ENCODE peak calls at places on chromosomes 5 and 9, in eight cellular contexts. One of them, this sample, is unnamed.
A peak's percentile ranks its signal among the peaks of the same experiment; 100 is the strongest.

GRCh38 chr9:135552021-135552697 is 6.2 kb downstream of the OBP2A start:
- DNase-seq in right lobe of liver: no peak
- DNase-seq in fibroblast of lung: no peak
- DNase-seq in GM20000: no peak
- DNase-seq in tibial artery: no peak
- DNase-seq in GM06990: no peak
- DNase-seq in IMR-90: no peak
- DNase-seq in GM13976: no peak
- DNase-seq in this sample: no peak

GRCh38 chr5:151104795-151105194 is 24.0 kb upstream of the TNIP1 start:
- DNase-seq in right lobe of liver: peak; percentile 58
- DNase-seq in fibroblast of lung: no peak
- DNase-seq in GM20000: no peak
- DNase-seq in tibial artery: peak; percentile 58
- DNase-seq in GM06990: no peak
- DNase-seq in IMR-90: peak; percentile 43
- DNase-seq in GM13976: no peak
- DNase-seq in this sample: no peak

GRCh38 chr5:136769900-136770684 is 404.7 kb upstream of the TRPC7 start:
- DNase-seq in right lobe of liver: peak; percentile 40
- DNase-seq in fibroblast of lung: peak; percentile 52
- DNase-seq in GM20000: peak; percentile 69
- DNase-seq in tibial artery: peak; percentile 70
- DNase-seq in GM06990: no peak
- DNase-seq in IMR-90: peak; percentile 50
- DNase-seq in GM13976: peak; percentile 69
- DNase-seq in this sample: peak; percentile 89

GRCh38 chr5:126198509-126198908 is 224.7 kb upstream of the GRAMD2B start:
- DNase-seq in right lobe of liver: no peak
- DNase-seq in fibroblast of lung: no peak
- DNase-seq in GM20000: no peak
- DNase-seq in tibial artery: no peak
- DNase-seq in GM06990: no peak
- DNase-seq in IMR-90: no peak
- DNase-seq in GM13976: no peak
- DNase-seq in this sample: no peak

GRCh38 chr5:131430794-131431193 is 166.9 kb downstream of the CDC42SE2 start:
- DNase-seq in right lobe of liver: no peak
- DNase-seq in fibroblast of lung: peak; percentile 15
- DNase-seq in GM20000: no peak
- DNase-seq in tibial artery: no peak
- DNase-seq in GM06990: no peak
- DNase-seq in IMR-90: peak; percentile 58
- DNase-seq in GM13976: no peak
- DNase-seq in this sample: no peak

GRCh38 chr5:71891856-71892255 is 172.8 kb downstream of the CARTPT start:
- DNase-seq in right lobe of liver: no peak
- DNase-seq in fibroblast of lung: peak; percentile 63
- DNase-seq in GM20000: no peak
- DNase-seq in tibial artery: no peak
- DNase-seq in GM06990: no peak
- DNase-seq in IMR-90: peak; percentile 22
- DNase-seq in GM13976: no peak
- DNase-seq in this sample: no peak

GRCh38 chr9:12965303-12965702 is 190.5 kb downstream of the LURAP1L start:
- DNase-seq in right lobe of liver: no peak
- DNase-seq in fibroblast of lung: no peak
- DNase-seq in GM20000: no peak
- DNase-seq in tibial artery: no peak
- DNase-seq in GM06990: no peak
- DNase-seq in IMR-90: no peak
- DNase-seq in GM13976: no peak
- DNase-seq in this sample: no peak

GRCh38 chr5:38827525-38827924 is 18.3 kb upstream of the OSMR start:
- DNase-seq in right lobe of liver: no peak
- DNase-seq in fibroblast of lung: peak; percentile 56
- DNase-seq in GM20000: no peak
- DNase-seq in tibial artery: no peak
- DNase-seq in GM06990: no peak
- DNase-seq in IMR-90: peak; percentile 74
- DNase-seq in GM13976: no peak
- DNase-seq in this sample: no peak

GRCh38 chr5:105168806-105169205 is 1606.2 kb upstream of the NUDT12 start:
- DNase-seq in right lobe of liver: no peak
- DNase-seq in fibroblast of lung: peak; percentile 1
- DNase-seq in GM20000: no peak
- DNase-seq in tibial artery: no peak
- DNase-seq in GM06990: no peak
- DNase-seq in IMR-90: no peak
- DNase-seq in GM13976: no peak
- DNase-seq in this sample: no peak

GRCh38 chr5:171469336-171469735 is 49.9 kb downstream of the FGF18 start:
- DNase-seq in right lobe of liver: no peak
- DNase-seq in fibroblast of lung: no peak
- DNase-seq in GM20000: no peak
- DNase-seq in tibial artery: no peak
- DNase-seq in GM06990: no peak
- DNase-seq in IMR-90: no peak
- DNase-seq in GM13976: no peak
- DNase-seq in this sample: no peak

GRCh38 chr9:88773627-88774244 is 217.5 kb upstream of the S1PR3 start:
- DNase-seq in right lobe of liver: no peak
- DNase-seq in fibroblast of lung: peak; percentile 58
- DNase-seq in GM20000: no peak
- DNase-seq in tibial artery: no peak
- DNase-seq in GM06990: no peak
- DNase-seq in IMR-90: peak; percentile 63
- DNase-seq in GM13976: no peak
- DNase-seq in this sample: no peak
- TF ChIP-seq CTCF in right lobe of liver: no peak
- TF ChIP-seq CTCF in fibroblast of lung: peak; percentile 54
- TF ChIP-seq CTCF in GM20000: no peak
- TF ChIP-seq CTCF in tibial artery: no peak
- TF ChIP-seq CTCF in GM06990: no peak
- TF ChIP-seq CTCF in IMR-90: no peak
- TF ChIP-seq CTCF in GM13976: no peak
- TF ChIP-seq CTCF in this sample: peak; percentile 46

DNA sequence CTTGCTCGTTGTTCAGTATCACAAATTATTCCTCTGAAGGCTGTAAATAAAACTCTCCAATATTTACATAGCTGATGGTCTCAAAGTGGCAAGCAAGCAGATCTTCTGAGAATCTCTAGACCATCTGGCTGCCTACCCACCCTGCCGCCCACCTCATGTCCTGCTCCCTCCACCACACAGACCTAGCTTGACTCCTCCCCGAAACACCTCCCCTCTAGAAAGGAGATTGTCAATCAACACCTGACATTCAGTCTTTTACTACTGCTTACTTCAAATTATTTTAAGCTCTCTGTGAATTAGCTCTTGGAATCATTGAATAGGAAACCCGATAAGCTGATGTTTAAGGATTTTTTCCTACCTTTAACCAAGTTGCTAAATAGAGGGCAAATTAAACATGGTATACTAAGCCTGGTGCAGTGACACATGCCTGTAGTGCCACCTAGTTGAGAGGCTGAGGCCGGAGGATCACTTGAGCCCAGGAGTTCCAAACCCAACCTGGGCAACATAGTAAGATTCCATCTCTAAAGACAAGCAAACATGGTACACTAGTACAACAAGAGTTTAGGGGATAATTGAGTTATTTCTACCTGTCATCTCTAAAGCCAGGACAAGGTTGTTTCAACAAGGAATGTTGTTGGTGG is 10.9 kb upstream of the SOWAHA start:
- DNase-seq in right lobe of liver: no peak
- DNase-seq in fibroblast of lung: no peak
- DNase-seq in GM20000: no peak
- DNase-seq in tibial artery: no peak
- DNase-seq in GM06990: no peak
- DNase-seq in IMR-90: no peak
- DNase-seq in GM13976: no peak
- DNase-seq in this sample: no peak
- TF ChIP-seq CTCF in right lobe of liver: no peak
- TF ChIP-seq CTCF in fibroblast of lung: no peak
- TF ChIP-seq CTCF in GM20000: no peak
- TF ChIP-seq CTCF in tibial artery: no peak
- TF ChIP-seq CTCF in GM06990: no peak
- TF ChIP-seq CTCF in IMR-90: no peak
- TF ChIP-seq CTCF in GM13976: no peak
- TF ChIP-seq CTCF in this sample: no peak

GRCh38 chr5:78649816-78650561 is 1.4 kb upstream of the LHFPL2 start:
- DNase-seq in right lobe of liver: no peak
- DNase-seq in fibroblast of lung: peak; percentile 81
- DNase-seq in GM20000: no peak
- DNase-seq in tibial artery: no peak
- DNase-seq in GM06990: no peak
- DNase-seq in IMR-90: peak; percentile 84
- DNase-seq in GM13976: no peak
- DNase-seq in this sample: no peak
- TF ChIP-seq CTCF in right lobe of liver: no peak
- TF ChIP-seq CTCF in fibroblast of lung: no peak
- TF ChIP-seq CTCF in GM20000: no peak
- TF ChIP-seq CTCF in tibial artery: no peak
- TF ChIP-seq CTCF in GM06990: no peak
- TF ChIP-seq CTCF in IMR-90: no peak
- TF ChIP-seq CTCF in GM13976: no peak
- TF ChIP-seq CTCF in this sample: no peak

GRCh38 chr5:145924849-145925248 is 11.5 kb upstream of the SH3RF2 start:
- DNase-seq in right lobe of liver: no peak
- DNase-seq in fibroblast of lung: no peak
- DNase-seq in GM20000: no peak
- DNase-seq in tibial artery: no peak
- DNase-seq in GM06990: no peak
- DNase-seq in IMR-90: no peak
- DNase-seq in GM13976: no peak
- DNase-seq in this sample: no peak

GRCh38 chr5:145922059-145922458 is 14.3 kb upstream of the SH3RF2 start:
- DNase-seq in right lobe of liver: no peak
- DNase-seq in fibroblast of lung: no peak
- DNase-seq in GM20000: no peak
- DNase-seq in tibial artery: no peak
- DNase-seq in GM06990: no peak
- DNase-seq in IMR-90: no peak
- DNase-seq in GM13976: no peak
- DNase-seq in this sample: no peak

GRCh38 chr5:145923405-145923804 is 13.0 kb upstream of the SH3RF2 start:
- DNase-seq in right lobe of liver: no peak
- DNase-seq in fibroblast of lung: no peak
- DNase-seq in GM20000: no peak
- DNase-seq in tibial artery: no peak
- DNase-seq in GM06990: no peak
- DNase-seq in IMR-90: no peak
- DNase-seq in GM13976: no peak
- DNase-seq in this sample: no peak

GRCh38 chr5:145925353-145925752 is 11.0 kb upstream of the SH3RF2 start:
- DNase-seq in right lobe of liver: no peak
- DNase-seq in fibroblast of lung: peak; percentile 98
- DNase-seq in GM20000: no peak
- DNase-seq in tibial artery: no peak
- DNase-seq in GM06990: no peak
- DNase-seq in IMR-90: peak; percentile 86
- DNase-seq in GM13976: no peak
- DNase-seq in this sample: no peak

GRCh38 chr5:145925803-145926202 is 10.6 kb upstream of the SH3RF2 start:
- DNase-seq in right lobe of liver: no peak
- DNase-seq in fibroblast of lung: peak; percentile 49
- DNase-seq in GM20000: no peak
- DNase-seq in tibial artery: no peak
- DNase-seq in GM06990: no peak
- DNase-seq in IMR-90: peak; percentile 52
- DNase-seq in GM13976: no peak
- DNase-seq in this sample: no peak
- TF ChIP-seq CTCF in right lobe of liver: no peak
- TF ChIP-seq CTCF in fibroblast of lung: no peak
- TF ChIP-seq CTCF in GM20000: no peak
- TF ChIP-seq CTCF in tibial artery: no peak
- TF ChIP-seq CTCF in GM06990: no peak
- TF ChIP-seq CTCF in IMR-90: no peak
- TF ChIP-seq CTCF in GM13976: no peak
- TF ChIP-seq CTCF in this sample: no peak

GRCh38 chr5:74394543-74394923 is 246.0 kb downstream of the ENC1 start:
- DNase-seq in right lobe of liver: no peak
- DNase-seq in fibroblast of lung: no peak
- DNase-seq in GM20000: no peak
- DNase-seq in tibial artery: no peak
- DNase-seq in GM06990: no peak
- DNase-seq in IMR-90: no peak
- DNase-seq in GM13976: no peak
- DNase-seq in this sample: no peak
- TF ChIP-seq CTCF in right lobe of liver: no peak
- TF ChIP-seq CTCF in fibroblast of lung: no peak
- TF ChIP-seq CTCF in GM20000: no peak
- TF ChIP-seq CTCF in tibial artery: no peak
- TF ChIP-seq CTCF in GM06990: peak; percentile 44
- TF ChIP-seq CTCF in IMR-90: no peak
- TF ChIP-seq CTCF in GM13976: no peak
- TF ChIP-seq CTCF in this sample: peak; percentile 12

GRCh38 chr5:53318303-53318702 is 162.1 kb upstream of the FST start:
- DNase-seq in right lobe of liver: no peak
- DNase-seq in fibroblast of lung: no peak
- DNase-seq in GM20000: no peak
- DNase-seq in tibial artery: no peak
- DNase-seq in GM06990: no peak
- DNase-seq in IMR-90: no peak
- DNase-seq in GM13976: no peak
- DNase-seq in this sample: no peak
- TF ChIP-seq CTCF in right lobe of liver: peak; percentile 8
- TF ChIP-seq CTCF in fibroblast of lung: no peak
- TF ChIP-seq CTCF in GM20000: no peak
- TF ChIP-seq CTCF in tibial artery: no peak
- TF ChIP-seq CTCF in GM06990: peak; percentile 20
- TF ChIP-seq CTCF in IMR-90: no peak
- TF ChIP-seq CTCF in GM13976: no peak
- TF ChIP-seq CTCF in this sample: no peak

DNA sequence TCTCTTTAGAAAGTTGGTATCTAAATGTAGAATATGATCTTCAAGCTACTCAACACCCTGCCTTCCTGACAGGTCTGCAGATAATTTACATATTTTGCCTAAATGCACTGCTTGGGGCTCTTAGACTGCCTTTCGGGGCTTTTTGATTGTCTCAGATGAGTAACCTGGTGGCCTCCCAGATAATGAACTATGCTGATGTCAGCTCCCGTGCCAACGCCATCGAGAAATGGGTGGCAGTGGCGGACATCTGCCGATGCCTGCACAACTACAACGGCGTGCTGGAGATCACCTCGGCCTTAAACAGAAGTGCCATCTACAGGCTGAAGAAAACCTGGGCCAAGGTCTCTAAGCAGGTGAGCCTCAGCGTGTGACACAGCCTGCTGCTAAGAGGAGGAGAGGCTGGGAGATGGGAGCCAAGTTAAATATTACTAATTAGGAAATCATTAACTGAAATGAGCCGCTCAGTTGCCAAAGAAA is 20.9 kb upstream of the CKMT2 start:
- DNase-seq in right lobe of liver: no peak
- DNase-seq in fibroblast of lung: no peak
- DNase-seq in GM20000: peak; percentile 41
- DNase-seq in tibial artery: no peak
- DNase-seq in GM06990: peak; percentile 60
- DNase-seq in IMR-90: no peak
- DNase-seq in GM13976: no peak
- DNase-seq in this sample: no peak
- TF ChIP-seq CTCF in right lobe of liver: no peak
- TF ChIP-seq CTCF in fibroblast of lung: no peak
- TF ChIP-seq CTCF in GM20000: no peak
- TF ChIP-seq CTCF in tibial artery: no peak
- TF ChIP-seq CTCF in GM06990: peak; percentile 45
- TF ChIP-seq CTCF in IMR-90: no peak
- TF ChIP-seq CTCF in GM13976: no peak
- TF ChIP-seq CTCF in this sample: no peak

This sample was measured in osteocyte.